ENCODE peak calls at places on chromosomes 2 and 18, in five cellular contexts. D is AG04450; W is sigmoid colon; H is HCT116; L is CD4-positive, alpha-beta T cell. R is an unnamed sample.

GRCh38 chr2:15275341-15275740 is 285.8 kb downstream of the NBAS start:
- DNase-seq in L (no peak), W (no peak), H (no peak), D (no peak), R (no peak)

GRCh38 chr2:121489944-121490585 is 40.6 kb upstream of the RNU4ATAC start:
- DNase-seq in W (no peak), H (no peak), L (no peak), D (no peak), R (no peak)

GRCh38 chr18:45374878-45375630 is 240.2 kb upstream of the SLC14A2 start:
- DNase-seq in H (no peak), L (no peak), D (no peak), W (no peak), R (no peak)

GRCh38 chr18:22606563-22607283 is 189.0 kb upstream of the CTAGE1 start:
- DNase-seq in W (no peak), L (no peak), D (no peak), H (no peak), R (no peak)

GRCh38 chr2:33014268-33014667 is 67.5 kb downstream of the LTBP1 start:
- DNase-seq in L (no peak), D (no peak), W (no peak), H (no peak), R (no peak)

GRCh38 chr2:134244091-134244490 is 9.8 kb upstream of the MGAT5 start:
- DNase-seq in W (no peak), L (no peak), H (no peak), D (no peak), R (no peak)

GRCh38 chr2:235568431-235568830 is 74.6 kb downstream of the AGAP1 start:
- DNase-seq in D (no peak), W (no peak), H (no peak), L (no peak), R (no peak)

GRCh38 chr2:17035010-17035409 is 369.4 kb upstream of the CYRIA start:
- DNase-seq in L (no peak), H (no peak), W (no peak), D (peak; percentile 33), R (no peak)

GRCh38 chr18:31825772-31826171 is 65.1 kb upstream of the SLC25A52 start:
- DNase-seq in L (no peak), D (no peak), W (no peak), H (no peak), R (no peak)

GRCh38 chr18:48191494-48191893 is 217.7 kb downstream of the ZBTB7C start:
- DNase-seq in W (no peak), D (no peak), H (no peak), L (no peak), R (no peak)

GRCh38 chr2:33226546-33226945 is 249.9 kb upstream of the RASGRP3 start:
- DNase-seq in L (no peak), D (no peak), H (no peak), W (no peak), R (no peak)

GRCh38 chr2:8966123-8966908 is 37.2 kb downstream of the MBOAT2 start:
- DNase-seq in L (no peak), W (no peak), D (no peak), H (no peak), R (no peak)

GRCh38 chr2:172931256-172931894 is 144.3 kb upstream of the MAP3K20 start:
- DNase-seq in H (no peak), W (no peak), L (no peak), D (no peak), R (no peak)

GRCh38 chr2:49490710-49491109 is 336.4 kb upstream of the FSHR start:
- DNase-seq in L (no peak), W (no peak), D (no peak), H (no peak), R (no peak)

GRCh38 chr2:118536306-118536705 is 311.1 kb downstream of the EN1 start:
- DNase-seq in D (no peak), L (no peak), H (no peak), W (no peak), R (no peak)

GRCh38 chr18:48553236-48553635 is 14.4 kb downstream of the CTIF start:
- DNase-seq in W (no peak), D (no peak), H (no peak), L (no peak), R (no peak)

GRCh38 chr2:55048925-55049793 is 1.1 kb downstream of the RTN4 start:
- DNase-seq in D (peak; percentile 52), W (peak; percentile 96), L (peak; percentile 58), H (peak; percentile 32), R (no peak)

GRCh38 chr2:174510583-174511189 is 23.9 kb upstream of the GPR155 start:
- DNase-seq in L (no peak), D (no peak), W (no peak), H (peak; percentile 52), R (no peak)

GRCh38 chr18:47883771-47884413 is 46.6 kb downstream of the SMAD2 start:
- DNase-seq in H (no peak), L (no peak), D (no peak), W (no peak), R (no peak)

GRCh38 chr2:66553370-66553769 is 118.4 kb downstream of the MEIS1 start:
- DNase-seq in L (no peak), W (peak; percentile 78), H (no peak), D (no peak), R (peak; percentile 86)

GRCh38 chr2:109513749-109514588 is 99.8 kb downstream of the SEPTIN10 start:
- DNase-seq in W (peak; percentile 88), D (peak; percentile 84), H (no peak), L (no peak), R (no peak)

GRCh38 chr2:24818721-24819167 is 25.5 kb downstream of the CENPO start:
- DNase-seq in D (no peak), H (no peak), W (peak; percentile 38), L (no peak), R (peak; percentile 54)

GRCh38 chr18:76972241-76972640 is 149.9 kb downstream of the ZNF236 start:
- DNase-seq in W (no peak), D (no peak), H (no peak), L (no peak), R (no peak)

GRCh38 chr18:54923339-54923956 is 35.8 kb downstream of the CCDC68 start:
- DNase-seq in L (no peak), D (no peak), H (no peak), W (no peak), R (no peak)

GRCh38 chr2:187547353-187547979 is 6.8 kb downstream of the TFPI start:
- DNase-seq in D (peak; percentile 81), H (peak; percentile 92), W (peak; percentile 85), L (no peak), R (no peak)

GRCh38 chr2:235358981-235359471 is 134.8 kb upstream of the AGAP1 start:
- DNase-seq in D (no peak), H (no peak), W (no peak), L (no peak), R (no peak)

GRCh38 chr18:76450452-76450851 is 44.6 kb downstream of the ZNF516 start:
- DNase-seq in H (no peak), W (peak; percentile 51), L (no peak), D (no peak), R (no peak)

GRCh38 chr18:69002233-69002632 is 204.4 kb downstream of the CCDC102B start:
- DNase-seq in D (no peak), L (no peak), H (peak; percentile 1), W (no peak), R (no peak)
- TF ChIP-seq CTCF in D (peak; percentile 31), L (no peak), H (peak; percentile 55), W (no peak), R (peak; percentile 43)

DNA sequence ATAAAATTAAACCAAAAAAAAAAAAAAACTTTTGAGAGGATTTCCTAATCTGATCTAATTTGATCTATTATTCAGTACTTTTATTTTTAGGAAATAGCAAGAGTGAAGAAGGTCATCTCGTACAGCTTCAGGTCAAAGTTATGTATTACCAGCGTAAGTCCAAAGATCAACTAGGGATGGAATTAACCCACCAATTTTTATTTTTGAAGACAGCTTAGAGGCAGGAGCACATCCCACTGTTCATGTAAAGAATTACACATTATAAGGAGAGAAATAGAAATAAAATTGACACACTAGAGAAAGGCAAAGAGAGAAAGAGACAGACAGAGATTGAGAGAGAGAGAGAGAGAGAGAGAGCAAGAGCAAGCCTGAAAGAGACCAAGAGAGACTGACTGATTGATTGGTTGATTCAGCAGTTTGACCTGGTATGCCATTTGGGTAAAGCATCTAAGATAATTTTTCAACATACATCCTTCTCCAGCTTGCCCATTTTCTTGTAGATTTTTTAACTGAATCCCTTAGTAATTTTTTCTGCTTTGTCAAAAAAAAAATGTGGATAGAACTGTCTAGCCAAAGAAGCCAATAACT is 25.1 kb downstream of the DOCK10 start:
- DNase-seq in D (no peak), L (no peak), H (no peak), W (no peak), R (no peak)
- TF ChIP-seq CTCF in D (no peak), L (no peak), H (no peak), W (no peak), R (peak; percentile 46)

GRCh38 chr2:191499874-191500565 is 177.9 kb upstream of the NABP1 start:
- DNase-seq in D (peak; percentile 45), W (no peak), H (no peak), L (no peak), R (no peak)

GRCh38 chr2:191497822-191498221 is 180.1 kb upstream of the NABP1 start:
- DNase-seq in D (no peak), H (no peak), W (no peak), L (no peak), R (no peak)

GRCh38 chr2:191500566-191501389 is 177.2 kb upstream of the NABP1 start:
- DNase-seq in L (no peak), D (no peak), W (no peak), H (no peak), R (no peak)

GRCh38 chr2:191499050-191499449 is 178.9 kb upstream of the NABP1 start:
- DNase-seq in L (no peak), W (no peak), D (no peak), H (no peak), R (no peak)

GRCh38 chr2:191501390-191502168 is 176.4 kb upstream of the NABP1 start:
- DNase-seq in W (no peak), H (peak; percentile 37), D (no peak), L (no peak), R (no peak)
- TF ChIP-seq CTCF in W (no peak), H (peak; percentile 40), D (peak; percentile 79), L (no peak), R (peak; percentile 92)

GRCh38 chr2:219851169-219851568 is 223.7 kb downstream of the SLC4A3 start:
- DNase-seq in H (no peak), L (no peak), W (no peak), D (no peak), R (no peak)
- TF ChIP-seq CTCF in H (no peak), L (no peak), W (no peak), D (no peak), R (no peak)

GRCh38 chr2:74128206-74128605 is 19.5 kb downstream of the BOLA3 start:
- DNase-seq in D (no peak), L (no peak), W (no peak), H (no peak), R (no peak)
- TF ChIP-seq CTCF in D (peak; percentile 35), L (no peak), W (no peak), H (no peak), R (peak; percentile 74)

GRCh38 chr2:162002623-162003200 is 71.3 kb downstream of the DPP4 start:
- DNase-seq in W (no peak), D (no peak), H (no peak), L (no peak), R (no peak)

GRCh38 chr2:162009543-162009942 is 64.5 kb downstream of the DPP4 start:
- DNase-seq in H (no peak), L (no peak), D (no peak), W (no peak), R (no peak)

GRCh38 chr2:162011718-162012564 is 62.1 kb downstream of the DPP4 start:
- DNase-seq in H (no peak), L (no peak), W (no peak), D (no peak), R (no peak)

GRCh38 chr2:162007447-162008040 is 66.5 kb downstream of the DPP4 start:
- DNase-seq in L (no peak), H (no peak), W (no peak), D (no peak), R (no peak)

GRCh38 chr2:162006326-162006725 is 67.7 kb downstream of the DPP4 start:
- DNase-seq in D (no peak), W (no peak), L (no peak), H (no peak), R (no peak)
- TF ChIP-seq CTCF in D (no peak), W (no peak), L (no peak), H (no peak), R (no peak)